ENCODE peak calls at places on chromosomes 7 and 10, in eight cellular contexts. One of them, this sample, is unnamed.

GRCh38 chr7:98362517-98362916 is 38.4 kb downstream of the BAIAP2L1 start:
- DNase-seq in Caki2: no peak
- DNase-seq in effector memory CD8-positive, alpha-beta T cell: no peak
- DNase-seq in astrocyte of the spinal cord: no peak
- DNase-seq in MCF 10A: no peak
- DNase-seq in astrocyte of the hippocampus: no peak
- DNase-seq in AG04450: no peak
- DNase-seq in ACHN: no peak
- DNase-seq in this sample: no peak

GRCh38 chr7:822692-823276 is 9.5 kb upstream of the SUN1 start:
- DNase-seq in Caki2: no peak
- DNase-seq in effector memory CD8-positive, alpha-beta T cell: no peak
- DNase-seq in astrocyte of the spinal cord: no peak
- DNase-seq in MCF 10A: no peak
- DNase-seq in astrocyte of the hippocampus: no peak
- DNase-seq in AG04450: no peak
- DNase-seq in ACHN: no peak
- DNase-seq in this sample: no peak

GRCh38 chr7:128121731-128122576 is 90.7 kb upstream of the LRRC4 start:
- DNase-seq in Caki2: no peak
- DNase-seq in effector memory CD8-positive, alpha-beta T cell: no peak
- DNase-seq in astrocyte of the spinal cord: no peak
- DNase-seq in MCF 10A: no peak
- DNase-seq in astrocyte of the hippocampus: no peak
- DNase-seq in AG04450: no peak
- DNase-seq in ACHN: no peak
- DNase-seq in this sample: no peak

GRCh38 chr10:23754179-23754578 is 315.3 kb downstream of the OTUD1 start:
- DNase-seq in Caki2: no peak
- DNase-seq in effector memory CD8-positive, alpha-beta T cell: no peak
- DNase-seq in astrocyte of the spinal cord: no peak
- DNase-seq in MCF 10A: peak
- DNase-seq in astrocyte of the hippocampus: no peak
- DNase-seq in AG04450: no peak
- DNase-seq in ACHN: no peak
- DNase-seq in this sample: peak

GRCh38 chr10:35642793-35643114 is 658 bp upstream of the FZD8 start:
- DNase-seq in Caki2: no peak
- DNase-seq in effector memory CD8-positive, alpha-beta T cell: no peak
- DNase-seq in astrocyte of the spinal cord: no peak
- DNase-seq in MCF 10A: no peak
- DNase-seq in astrocyte of the hippocampus: no peak
- DNase-seq in AG04450: no peak
- DNase-seq in ACHN: no peak
- DNase-seq in this sample: no peak

GRCh38 chr10:79923145-79923544 is 25.8 kb downstream of the SFTPD start:
- DNase-seq in Caki2: no peak
- DNase-seq in effector memory CD8-positive, alpha-beta T cell: no peak
- DNase-seq in astrocyte of the spinal cord: no peak
- DNase-seq in MCF 10A: no peak
- DNase-seq in astrocyte of the hippocampus: no peak
- DNase-seq in AG04450: no peak
- DNase-seq in ACHN: no peak
- DNase-seq in this sample: no peak

GRCh38 chr10:35331894-35332640 is 4.2 kb upstream of the CCNY start:
- DNase-seq in Caki2: peak
- DNase-seq in effector memory CD8-positive, alpha-beta T cell: no peak
- DNase-seq in astrocyte of the spinal cord: peak
- DNase-seq in MCF 10A: peak
- DNase-seq in astrocyte of the hippocampus: peak
- DNase-seq in AG04450: peak
- DNase-seq in ACHN: peak
- DNase-seq in this sample: peak

GRCh38 chr10:34280599-34281374 is 534.3 kb downstream of the PARD3 start:
- DNase-seq in Caki2: peak
- DNase-seq in effector memory CD8-positive, alpha-beta T cell: no peak
- DNase-seq in astrocyte of the spinal cord: peak
- DNase-seq in MCF 10A: peak
- DNase-seq in astrocyte of the hippocampus: peak
- DNase-seq in AG04450: peak
- DNase-seq in ACHN: peak
- DNase-seq in this sample: peak

GRCh38 chr7:141128931-141129330 is 55.1 kb downstream of the TMEM178B start:
- DNase-seq in Caki2: no peak
- DNase-seq in effector memory CD8-positive, alpha-beta T cell: no peak
- DNase-seq in astrocyte of the spinal cord: no peak
- DNase-seq in MCF 10A: no peak
- DNase-seq in astrocyte of the hippocampus: no peak
- DNase-seq in AG04450: no peak
- DNase-seq in ACHN: no peak
- DNase-seq in this sample: no peak

GRCh38 chr7:78607099-78607498 is 808.5 kb downstream of the PHTF2 start:
- DNase-seq in Caki2: no peak
- DNase-seq in effector memory CD8-positive, alpha-beta T cell: no peak
- DNase-seq in astrocyte of the spinal cord: no peak
- DNase-seq in MCF 10A: peak
- DNase-seq in astrocyte of the hippocampus: no peak
- DNase-seq in AG04450: no peak
- DNase-seq in ACHN: peak
- DNase-seq in this sample: peak

GRCh38 chr7:24743471-24743870 is 13.8 kb downstream of the GSDME start:
- DNase-seq in Caki2: no peak
- DNase-seq in effector memory CD8-positive, alpha-beta T cell: no peak
- DNase-seq in astrocyte of the spinal cord: no peak
- DNase-seq in MCF 10A: no peak
- DNase-seq in astrocyte of the hippocampus: no peak
- DNase-seq in AG04450: no peak
- DNase-seq in ACHN: no peak
- DNase-seq in this sample: no peak

GRCh38 chr10:24680647-24681475 is 42.8 kb downstream of the ARHGAP21 start:
- DNase-seq in Caki2: no peak
- DNase-seq in effector memory CD8-positive, alpha-beta T cell: no peak
- DNase-seq in astrocyte of the spinal cord: peak
- DNase-seq in MCF 10A: peak
- DNase-seq in astrocyte of the hippocampus: peak
- DNase-seq in AG04450: no peak
- DNase-seq in ACHN: no peak
- DNase-seq in this sample: no peak

GRCh38 chr7:34750636-34751035 is 92.6 kb downstream of the NPSR1 start:
- DNase-seq in Caki2: no peak
- DNase-seq in effector memory CD8-positive, alpha-beta T cell: no peak
- DNase-seq in astrocyte of the spinal cord: no peak
- DNase-seq in MCF 10A: no peak
- DNase-seq in astrocyte of the hippocampus: no peak
- DNase-seq in AG04450: no peak
- DNase-seq in ACHN: no peak
- DNase-seq in this sample: peak

GRCh38 chr10:48554668-48555067 is 50.2 kb downstream of the ARHGAP22 start:
- DNase-seq in Caki2: no peak
- DNase-seq in effector memory CD8-positive, alpha-beta T cell: no peak
- DNase-seq in astrocyte of the spinal cord: no peak
- DNase-seq in MCF 10A: no peak
- DNase-seq in astrocyte of the hippocampus: peak
- DNase-seq in AG04450: no peak
- DNase-seq in ACHN: no peak
- DNase-seq in this sample: no peak

GRCh38 chr7:106260136-106260561 is 24.6 kb downstream of the NAMPT start:
- DNase-seq in Caki2: no peak
- DNase-seq in effector memory CD8-positive, alpha-beta T cell: no peak
- DNase-seq in astrocyte of the spinal cord: peak
- DNase-seq in MCF 10A: no peak
- DNase-seq in astrocyte of the hippocampus: peak
- DNase-seq in AG04450: no peak
- DNase-seq in ACHN: no peak
- DNase-seq in this sample: no peak

GRCh38 chr10:26335574-26336093 is 102.5 kb upstream of the APBB1IP start:
- DNase-seq in Caki2: no peak
- DNase-seq in effector memory CD8-positive, alpha-beta T cell: peak
- DNase-seq in astrocyte of the spinal cord: no peak
- DNase-seq in MCF 10A: no peak
- DNase-seq in astrocyte of the hippocampus: no peak
- DNase-seq in AG04450: no peak
- DNase-seq in ACHN: no peak
- DNase-seq in this sample: no peak

GRCh38 chr7:136056827-136057226 is 79.7 kb upstream of the MTPN start:
- DNase-seq in Caki2: no peak
- DNase-seq in effector memory CD8-positive, alpha-beta T cell: no peak
- DNase-seq in astrocyte of the spinal cord: no peak
- DNase-seq in MCF 10A: no peak
- DNase-seq in astrocyte of the hippocampus: no peak
- DNase-seq in AG04450: no peak
- DNase-seq in ACHN: no peak
- DNase-seq in this sample: peak

GRCh38 chr7:23373151-23374004 is 74.2 kb downstream of the MALSU1 start:
- DNase-seq in Caki2: no peak
- DNase-seq in effector memory CD8-positive, alpha-beta T cell: no peak
- DNase-seq in astrocyte of the spinal cord: peak
- DNase-seq in MCF 10A: no peak
- DNase-seq in astrocyte of the hippocampus: no peak
- DNase-seq in AG04450: no peak
- DNase-seq in ACHN: no peak
- DNase-seq in this sample: no peak

GRCh38 chr10:51180141-51180540 is 105.9 kb downstream of the PRKG1 start:
- DNase-seq in Caki2: no peak
- DNase-seq in effector memory CD8-positive, alpha-beta T cell: no peak
- DNase-seq in astrocyte of the spinal cord: no peak
- DNase-seq in MCF 10A: no peak
- DNase-seq in astrocyte of the hippocampus: no peak
- DNase-seq in AG04450: no peak
- DNase-seq in ACHN: no peak
- DNase-seq in this sample: no peak